ENCODE peak calls at places on chromosomes 13 and 19, in eight cellular contexts. One of them, this sample, is unnamed.
A peak's percentile ranks its signal among the peaks of the same experiment; 100 is the strongest.

GRCh38 chr13:52371736-52372247 is 34.2 kb downstream of the THSD1 start:
- DNase-seq in RWPE2: no peak
- DNase-seq in left ventricle myocardium inferior: no peak
- DNase-seq in RWPE1: peak; percentile 68
- DNase-seq in MCF 10A: peak; percentile 32
- DNase-seq in GM23338: no peak
- DNase-seq in neural crest cell: no peak
- DNase-seq in endodermal cell: peak; percentile 53
- DNase-seq in this sample: no peak

GRCh38 chr19:41546386-41546789 is 29.6 kb upstream of the CEACAM21 start:
- DNase-seq in left ventricle myocardium inferior: no peak
- DNase-seq in neural crest cell: no peak
- DNase-seq in endodermal cell: no peak
- DNase-seq in GM23338: no peak
- DNase-seq in MCF 10A: no peak
- DNase-seq in RWPE2: no peak
- DNase-seq in RWPE1: no peak
- DNase-seq in this sample: no peak

GRCh38 chr19:17721821-17722220 is 2.5 kb downstream of the MAP1S start:
- DNase-seq in neural crest cell: no peak
- DNase-seq in RWPE1: no peak
- DNase-seq in RWPE2: no peak
- DNase-seq in GM23338: no peak
- DNase-seq in MCF 10A: peak; percentile 25
- DNase-seq in endodermal cell: no peak
- DNase-seq in left ventricle myocardium inferior: peak; percentile 51
- DNase-seq in this sample: no peak

GRCh38 chr19:42606660-42607351 is 12.1 kb upstream of the CEACAM8 start:
- DNase-seq in GM23338: peak; percentile 92
- DNase-seq in RWPE2: no peak
- DNase-seq in neural crest cell: peak; percentile 60
- DNase-seq in MCF 10A: peak; percentile 74
- DNase-seq in left ventricle myocardium inferior: peak; percentile 23
- DNase-seq in endodermal cell: peak; percentile 92
- DNase-seq in RWPE1: peak; percentile 68
- DNase-seq in this sample: no peak

GRCh38 chr13:111664060-111664459 is 343.6 kb downstream of the TEX29 start:
- DNase-seq in endodermal cell: no peak
- DNase-seq in left ventricle myocardium inferior: no peak
- DNase-seq in RWPE1: no peak
- DNase-seq in neural crest cell: no peak
- DNase-seq in GM23338: no peak
- DNase-seq in MCF 10A: no peak
- DNase-seq in RWPE2: no peak
- DNase-seq in this sample: no peak

GRCh38 chr19:10353793-10354391 is 14.5 kb upstream of the ICAM3 start:
- DNase-seq in RWPE1: peak; percentile 45
- DNase-seq in RWPE2: peak; percentile 67
- DNase-seq in MCF 10A: no peak
- DNase-seq in endodermal cell: peak; percentile 99
- DNase-seq in left ventricle myocardium inferior: peak; percentile 80
- DNase-seq in GM23338: peak; percentile 100
- DNase-seq in neural crest cell: peak; percentile 68
- DNase-seq in this sample: no peak

GRCh38 chr13:46160474-46161066 is 21.4 kb downstream of the LCP1 start:
- DNase-seq in neural crest cell: peak; percentile 39
- DNase-seq in GM23338: peak; percentile 79
- DNase-seq in left ventricle myocardium inferior: no peak
- DNase-seq in endodermal cell: peak; percentile 56
- DNase-seq in RWPE2: no peak
- DNase-seq in MCF 10A: peak; percentile 70
- DNase-seq in RWPE1: peak; percentile 50
- DNase-seq in this sample: no peak

GRCh38 chr19:40365613-40366401 is 17.3 kb downstream of the PLD3 start:
- DNase-seq in neural crest cell: peak; percentile 76
- DNase-seq in endodermal cell: peak; percentile 98
- DNase-seq in RWPE2: no peak
- DNase-seq in GM23338: peak; percentile 91
- DNase-seq in RWPE1: peak; percentile 96
- DNase-seq in left ventricle myocardium inferior: peak; percentile 58
- DNase-seq in MCF 10A: no peak
- DNase-seq in this sample: no peak

GRCh38 chr19:38675611-38676010 is 28.2 kb downstream of the ACTN4 start:
- DNase-seq in left ventricle myocardium inferior: no peak
- DNase-seq in RWPE1: no peak
- DNase-seq in MCF 10A: no peak
- DNase-seq in RWPE2: no peak
- DNase-seq in GM23338: no peak
- DNase-seq in neural crest cell: no peak
- DNase-seq in endodermal cell: no peak
- DNase-seq in this sample: no peak

GRCh38 chr13:30618186-30618937 is 642 bp downstream of the USPL1 start:
- DNase-seq in left ventricle myocardium inferior: no peak
- DNase-seq in endodermal cell: no peak
- DNase-seq in RWPE1: peak; percentile 18
- DNase-seq in MCF 10A: no peak
- DNase-seq in GM23338: no peak
- DNase-seq in neural crest cell: no peak
- DNase-seq in RWPE2: no peak
- DNase-seq in this sample: no peak

GRCh38 chr19:55691561-55692481 is 16.8 kb downstream of the EPN1 start:
- DNase-seq in RWPE1: no peak
- DNase-seq in RWPE2: peak; percentile 61
- DNase-seq in left ventricle myocardium inferior: peak; percentile 12
- DNase-seq in neural crest cell: no peak
- DNase-seq in MCF 10A: no peak
- DNase-seq in GM23338: no peak
- DNase-seq in endodermal cell: no peak
- DNase-seq in this sample: peak; percentile 85

GRCh38 chr13:44109986-44110640 is 230.4 kb downstream of the LACC1 start:
- DNase-seq in RWPE1: no peak
- DNase-seq in left ventricle myocardium inferior: no peak
- DNase-seq in GM23338: no peak
- DNase-seq in endodermal cell: no peak
- DNase-seq in MCF 10A: no peak
- DNase-seq in neural crest cell: no peak
- DNase-seq in RWPE2: no peak
- DNase-seq in this sample: no peak

GRCh38 chr13:57087006-57087405 is 53.7 kb upstream of the PRR20A start:
- DNase-seq in left ventricle myocardium inferior: no peak
- DNase-seq in neural crest cell: no peak
- DNase-seq in GM23338: no peak
- DNase-seq in RWPE2: no peak
- DNase-seq in endodermal cell: no peak
- DNase-seq in MCF 10A: no peak
- DNase-seq in RWPE1: no peak
- DNase-seq in this sample: no peak

GRCh38 chr13:110832531-110832930 is 82.3 kb downstream of the ANKRD10 start:
- DNase-seq in RWPE1: no peak
- DNase-seq in GM23338: no peak
- DNase-seq in RWPE2: no peak
- DNase-seq in endodermal cell: no peak
- DNase-seq in MCF 10A: no peak
- DNase-seq in left ventricle myocardium inferior: no peak
- DNase-seq in neural crest cell: no peak
- DNase-seq in this sample: no peak

GRCh38 chr13:31773538-31773937 is 34.2 kb downstream of the RXFP2 start:
- DNase-seq in GM23338: no peak
- DNase-seq in endodermal cell: no peak
- DNase-seq in RWPE1: peak; percentile 33
- DNase-seq in MCF 10A: peak; percentile 63
- DNase-seq in neural crest cell: no peak
- DNase-seq in left ventricle myocardium inferior: no peak
- DNase-seq in RWPE2: no peak
- DNase-seq in this sample: no peak

GRCh38 chr13:103275079-103275478 is 208.9 kb upstream of the SLC10A2 start:
- DNase-seq in neural crest cell: no peak
- DNase-seq in RWPE2: no peak
- DNase-seq in RWPE1: no peak
- DNase-seq in endodermal cell: no peak
- DNase-seq in MCF 10A: no peak
- DNase-seq in left ventricle myocardium inferior: no peak
- DNase-seq in GM23338: no peak
- DNase-seq in this sample: no peak

GRCh38 chr19:17471410-17472125 is 1.2 kb downstream of the SLC27A1 start:
- DNase-seq in neural crest cell: no peak
- DNase-seq in MCF 10A: no peak
- DNase-seq in left ventricle myocardium inferior: no peak
- DNase-seq in RWPE2: no peak
- DNase-seq in RWPE1: no peak
- DNase-seq in GM23338: peak; percentile 42
- DNase-seq in endodermal cell: peak; percentile 68
- DNase-seq in this sample: no peak

GRCh38 chr13:32881792-32882175 is 134.4 kb upstream of the KL start:
- DNase-seq in MCF 10A: peak; percentile 92
- DNase-seq in endodermal cell: no peak
- DNase-seq in left ventricle myocardium inferior: no peak
- DNase-seq in neural crest cell: no peak
- DNase-seq in RWPE2: no peak
- DNase-seq in GM23338: no peak
- DNase-seq in RWPE1: peak; percentile 63
- DNase-seq in this sample: no peak

GRCh38 chr13:106109391-106109791 is 426.1 kb downstream of the EFNB2 start:
- DNase-seq in RWPE1: no peak
- DNase-seq in left ventricle myocardium inferior: no peak
- DNase-seq in RWPE2: no peak
- DNase-seq in neural crest cell: no peak
- DNase-seq in GM23338: no peak
- DNase-seq in MCF 10A: no peak
- DNase-seq in endodermal cell: no peak
- DNase-seq in this sample: no peak

DNA sequence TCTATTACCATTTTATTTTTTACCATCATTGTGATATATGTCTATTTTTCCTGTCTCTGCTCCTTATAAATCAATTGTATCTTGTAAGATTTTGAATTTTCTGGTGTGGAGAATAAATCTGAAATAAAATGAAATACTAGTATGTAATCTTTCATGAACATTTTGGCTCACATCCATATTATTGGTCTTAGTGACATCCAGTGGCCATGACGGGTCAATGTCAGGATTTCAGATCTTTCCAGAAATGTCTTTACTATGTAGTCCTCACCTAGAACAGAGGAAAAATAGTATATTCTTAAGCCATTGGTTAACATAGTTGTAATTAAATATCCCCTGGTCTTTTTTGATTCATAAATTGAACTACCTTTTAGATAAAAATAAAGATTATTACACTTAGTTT is 109.8 kb upstream of the GPC6 start:
- DNase-seq in RWPE1: no peak
- DNase-seq in MCF 10A: peak; percentile 3
- DNase-seq in GM23338: peak; percentile 30
- DNase-seq in left ventricle myocardium inferior: no peak
- DNase-seq in endodermal cell: no peak
- DNase-seq in RWPE2: no peak
- DNase-seq in neural crest cell: no peak
- DNase-seq in this sample: no peak
- TF ChIP-seq CTCF in RWPE1: no peak
- TF ChIP-seq CTCF in MCF 10A: no peak
- TF ChIP-seq CTCF in GM23338: peak; percentile 61
- TF ChIP-seq CTCF in left ventricle myocardium inferior: no peak
- TF ChIP-seq CTCF in endodermal cell: peak; percentile 70
- TF ChIP-seq CTCF in RWPE2: peak; percentile 31
- TF ChIP-seq CTCF in neural crest cell: peak; percentile 39
- TF ChIP-seq CTCF in this sample: peak; percentile 53

GRCh38 chr19:50383852-50384684 is at the start of gene POLD1:
- DNase-seq in endodermal cell: peak; percentile 99
- DNase-seq in RWPE2: peak; percentile 97
- DNase-seq in MCF 10A: peak; percentile 98
- DNase-seq in RWPE1: peak; percentile 98
- DNase-seq in neural crest cell: peak; percentile 98
- DNase-seq in left ventricle myocardium inferior: peak; percentile 98
- DNase-seq in GM23338: peak; percentile 100
- DNase-seq in this sample: peak; percentile 98
- TF ChIP-seq CTCF in endodermal cell: no peak
- TF ChIP-seq CTCF in RWPE2: no peak
- TF ChIP-seq CTCF in MCF 10A: no peak
- TF ChIP-seq CTCF in RWPE1: no peak
- TF ChIP-seq CTCF in neural crest cell: no peak
- TF ChIP-seq CTCF in left ventricle myocardium inferior: no peak
- TF ChIP-seq CTCF in GM23338: no peak
- TF ChIP-seq CTCF in this sample: no peak

DNA sequence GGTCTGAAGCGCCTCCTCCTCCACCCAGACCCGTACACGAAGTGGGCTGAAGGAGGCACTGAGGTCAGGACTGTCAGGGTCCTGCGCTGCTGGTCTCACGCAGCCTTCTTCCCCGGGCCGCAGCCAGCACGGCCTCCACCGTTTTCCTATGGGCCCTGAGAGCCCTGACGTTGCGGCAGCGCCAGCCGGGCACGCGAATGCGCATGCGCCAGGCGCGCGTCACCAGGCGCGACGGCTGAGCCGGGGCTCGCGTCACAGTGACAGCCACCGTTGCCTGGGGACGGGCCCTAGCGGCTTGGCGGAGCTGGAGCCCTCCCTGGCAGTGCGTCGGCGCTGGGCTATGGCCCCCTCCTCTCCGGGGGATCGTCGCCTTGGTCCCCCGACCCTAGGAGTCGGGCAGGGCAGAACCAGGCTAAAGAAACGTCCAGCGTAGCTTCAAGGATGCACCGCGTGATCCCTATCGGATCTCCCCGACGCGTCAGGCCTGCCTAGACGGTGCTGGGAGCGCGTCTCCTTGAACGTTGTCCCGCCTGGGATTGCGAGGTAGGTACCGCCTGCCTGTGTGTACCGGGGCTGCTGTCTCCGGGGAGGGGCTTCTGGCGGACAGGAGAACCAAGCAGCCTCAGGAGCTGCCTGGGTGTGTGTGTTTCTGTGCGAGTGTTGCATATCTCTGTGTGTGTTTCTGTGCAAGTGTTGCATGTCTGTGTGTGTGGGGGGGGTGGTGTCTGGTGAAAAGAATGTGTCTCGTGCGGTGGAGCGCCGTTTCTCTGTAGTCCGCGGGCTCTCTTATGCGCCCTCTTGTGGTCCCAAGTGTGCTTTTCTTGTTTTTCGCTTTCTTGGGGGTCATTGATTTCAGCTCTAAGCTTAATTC is 43.2 kb downstream of the ZNF571 start:
- DNase-seq in neural crest cell: no peak
- DNase-seq in endodermal cell: peak; percentile 50
- DNase-seq in MCF 10A: no peak
- DNase-seq in left ventricle myocardium inferior: peak; percentile 50
- DNase-seq in RWPE1: peak; percentile 27
- DNase-seq in RWPE2: no peak
- DNase-seq in GM23338: peak; percentile 58
- DNase-seq in this sample: no peak
- TF ChIP-seq CTCF in neural crest cell: no peak
- TF ChIP-seq CTCF in endodermal cell: peak; percentile 53
- TF ChIP-seq CTCF in MCF 10A: no peak
- TF ChIP-seq CTCF in left ventricle myocardium inferior: peak; percentile 47
- TF ChIP-seq CTCF in RWPE1: no peak
- TF ChIP-seq CTCF in RWPE2: no peak
- TF ChIP-seq CTCF in GM23338: peak; percentile 56
- TF ChIP-seq CTCF in this sample: no peak

DNA sequence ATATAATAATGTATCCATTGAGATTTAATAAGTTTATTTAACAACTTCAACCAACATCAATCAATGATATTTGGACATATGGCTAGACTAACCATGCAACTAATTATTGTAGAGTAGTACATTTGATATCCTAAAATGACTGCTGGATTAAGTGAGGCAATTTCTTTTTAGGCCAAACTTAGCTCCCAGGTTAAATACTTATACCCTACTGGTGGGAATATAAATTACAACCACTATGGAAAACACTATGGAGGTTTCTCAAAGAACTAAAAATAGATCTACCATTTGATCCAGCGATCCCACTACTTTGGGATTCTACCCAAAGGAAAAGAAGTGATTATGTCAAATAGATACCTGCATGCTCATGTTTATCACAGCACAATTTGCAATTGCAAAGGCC is 345.8 kb downstream of the RBM26 start:
- DNase-seq in neural crest cell: no peak
- DNase-seq in MCF 10A: no peak
- DNase-seq in left ventricle myocardium inferior: no peak
- DNase-seq in RWPE1: no peak
- DNase-seq in endodermal cell: no peak
- DNase-seq in RWPE2: no peak
- DNase-seq in GM23338: peak; percentile 62
- DNase-seq in this sample: no peak
- TF ChIP-seq CTCF in neural crest cell: peak; percentile 51
- TF ChIP-seq CTCF in MCF 10A: no peak
- TF ChIP-seq CTCF in left ventricle myocardium inferior: no peak
- TF ChIP-seq CTCF in RWPE1: no peak
- TF ChIP-seq CTCF in endodermal cell: peak; percentile 69
- TF ChIP-seq CTCF in RWPE2: peak; percentile 15
- TF ChIP-seq CTCF in GM23338: no peak
- TF ChIP-seq CTCF in this sample: peak; percentile 29

This sample was measured in chondrocyte.